ENCODE peak calls at places on chromosome 20, in seven cellular contexts. I is H9; H is hepatocyte; K is LoVo; V is AG09319; Z is NCI-H460; T is stimulated activated CD4-positive, alpha-beta T cell treated with anti-CD3 and anti-CD28 coated beads, Interleukin-1b, Interleukin-23, amount 100 ng/mL, for 24 hours. P is an unnamed sample.

GRCh38 chr20:60330461-60330860 is 372.2 kb downstream of the CDH26 start:
- DNase-seq in H (no peak), I (no peak), V (no peak), T (no peak), Z (no peak), K (no peak), P (no peak)

GRCh38 chr20:11646359-11646758 is 271.3 kb upstream of the BTBD3 start:
- DNase-seq in I (peak; percentile 34), T (no peak), V (no peak), H (no peak), Z (no peak), K (no peak), P (no peak)

GRCh38 chr20:62313021-62313420 is 10.2 kb downstream of the ADRM1 start:
- DNase-seq in V (no peak), K (no peak), Z (no peak), I (no peak), T (no peak), H (no peak), P (no peak)

GRCh38 chr20:44615169-44615791 is 32.9 kb downstream of the PKIG start:
- DNase-seq in V (no peak), T (no peak), I (no peak), K (no peak), H (no peak), Z (no peak), P (no peak)

GRCh38 chr20:58840816-58841538 is 9.7 kb downstream of the GNAS-AS1 start:
- DNase-seq in Z (no peak), I (no peak), T (no peak), V (no peak), H (no peak), K (no peak), P (no peak)

GRCh38 chr20:24117386-24117785 is 128.8 kb upstream of the GGTLC1 start:
- DNase-seq in I (no peak), T (no peak), H (no peak), K (no peak), Z (no peak), V (no peak), P (no peak)

GRCh38 chr20:11807070-11807741 is 110.5 kb upstream of the BTBD3 start:
- DNase-seq in V (peak; percentile 52), T (no peak), Z (no peak), I (no peak), K (no peak), H (no peak), P (no peak)

GRCh38 chr20:24914388-24915241 is 34.5 kb upstream of the CST7 start:
- DNase-seq in V (no peak), H (no peak), K (no peak), T (no peak), Z (no peak), I (no peak), P (no peak)

GRCh38 chr20:62702886-62703852 is 5.5 kb upstream of the NTSR1 start:
- DNase-seq in K (peak; percentile 36), Z (peak; percentile 92), I (no peak), T (no peak), H (peak; percentile 43), V (peak; percentile 77), P (no peak)

GRCh38 chr20:54208492-54209044 is 681 bp downstream of the PFDN4 start:
- DNase-seq in I (no peak), T (no peak), V (no peak), Z (peak; percentile 13), K (peak; percentile 15), H (peak; percentile 54), P (no peak)

GRCh38 chr20:9498322-9498721 is 16.1 kb upstream of the LAMP5 start:
- DNase-seq in I (no peak), H (no peak), K (no peak), Z (no peak), V (no peak), T (no peak), P (no peak)

GRCh38 chr20:48026981-48027592 is 241.8 kb upstream of the SULF2 start:
- DNase-seq in V (no peak), H (no peak), K (no peak), I (no peak), T (no peak), Z (no peak), P (no peak)

GRCh38 chr20:555933-556332 is 12.3 kb upstream of the CSNK2A1 start:
- DNase-seq in T (no peak), H (peak; percentile 69), K (no peak), I (no peak), Z (no peak), V (no peak), P (no peak)

GRCh38 chr20:9363673-9364072 is 150.7 kb upstream of the LAMP5 start:
- DNase-seq in H (peak; percentile 11), K (peak; percentile 64), I (no peak), V (no peak), T (no peak), Z (no peak), P (no peak)

GRCh38 chr20:58454460-58454859 is 60.7 kb downstream of the APCDD1L start:
- DNase-seq in I (no peak), T (no peak), H (no peak), K (no peak), Z (no peak), V (no peak), P (no peak)

GRCh38 chr20:50015636-50015992 is 32.8 kb downstream of the SNAI1 start:
- DNase-seq in Z (no peak), H (no peak), K (no peak), T (no peak), I (no peak), V (no peak), P (no peak)

GRCh38 chr20:10622657-10623418 is 51.0 kb downstream of the JAG1 start:
- DNase-seq in I (no peak), V (no peak), Z (no peak), H (no peak), K (no peak), T (no peak), P (no peak)

GRCh38 chr20:20568604-20569205 is 143.7 kb downstream of the RALGAPA2 start:
- DNase-seq in H (peak; percentile 61), Z (peak; percentile 37), K (peak; percentile 35), T (no peak), V (peak; percentile 3), I (no peak), P (peak; percentile 15)

GRCh38 chr20:3446779-3447178 is 24.0 kb upstream of the ATRN start:
- DNase-seq in K (peak; percentile 3), H (no peak), Z (no peak), V (no peak), T (no peak), I (no peak), P (no peak)

GRCh38 chr20:36085686-36086267 is 68.8 kb upstream of the EPB41L1 start:
- DNase-seq in T (no peak), Z (peak; percentile 30), V (no peak), K (peak; percentile 93), H (peak; percentile 85), I (peak; percentile 43), P (no peak)

GRCh38 chr20:31716351-31716750 is 6.3 kb downstream of the BCL2L1 start:
- DNase-seq in T (no peak), Z (no peak), I (no peak), K (no peak), H (no peak), V (no peak), P (no peak)

GRCh38 chr20:22338140-22338708 is 246.1 kb downstream of the FOXA2 start:
- DNase-seq in I (no peak), V (no peak), H (no peak), T (no peak), K (no peak), Z (no peak), P (no peak)

GRCh38 chr20:50219520-50220086 is 29.0 kb downstream of the CEBPB start:
- DNase-seq in Z (no peak), K (no peak), H (no peak), T (no peak), I (no peak), V (no peak), P (no peak)

GRCh38 chr20:57705103-57705899 is 4.5 kb downstream of the PMEPA1 start:
- DNase-seq in H (no peak), V (no peak), Z (no peak), K (no peak), I (no peak), T (no peak), P (no peak)

P was measured in GM18507.